ENCODE peak calls at places on chromosome 7, in five cellular contexts. V is neuronal stem cell, F is IMR-90, T is trophoblast cell, H is mesendoderm. E is an unnamed sample.

GRCh38 chr7:64885520-64886240 is 17.4 kb upstream of the ZNF273 start:
- DNase-seq in H (no peak), F (no peak), V (no peak), T (no peak), E (peak)

GRCh38 chr7:128791121-128791967 is 424 bp upstream of the CCDC136 start:
- DNase-seq in V (peak), T (peak), H (peak), F (peak), E (peak)

GRCh38 chr7:149261829-149262617 is at the start of gene ZNF783:
- DNase-seq in H (peak), T (peak), F (peak), V (peak), E (peak)

GRCh38 chr7:37205451-37205850 is 243.2 kb downstream of the ELMO1 start:
- DNase-seq in V (no peak), T (no peak), F (no peak), H (no peak), E (no peak)

GRCh38 chr7:138304071-138304320 is 156.1 kb upstream of the TRIM24 start:
- DNase-seq in H (peak), F (no peak), V (no peak), T (peak), E (no peak)

GRCh38 chr7:81062747-81063146 is 143.9 kb upstream of the SEMA3C start:
- DNase-seq in V (no peak), H (no peak), F (no peak), T (no peak), E (no peak)

GRCh38 chr7:106003525-106004064 is 40.5 kb downstream of the CDHR3 start:
- DNase-seq in T (no peak), F (no peak), V (no peak), H (no peak), E (no peak)

GRCh38 chr7:95046494-95047240 is 139.3 kb downstream of the PPP1R9A start:
- DNase-seq in H (no peak), T (no peak), F (no peak), V (no peak), E (no peak)

GRCh38 chr7:22872087-22872807 is 49.6 kb upstream of the TOMM7 start:
- DNase-seq in F (no peak), V (no peak), H (no peak), T (no peak), E (no peak)

GRCh38 chr7:159102681-159103381 is 41.8 kb downstream of the VIPR2 start:
- DNase-seq in H (no peak), V (no peak), T (no peak), F (no peak), E (no peak)

GRCh38 chr7:149856583-149856982 is 17.2 kb upstream of the ATP6V0E2 start:
- DNase-seq in V (no peak), H (no peak), F (no peak), T (no peak), E (no peak)

GRCh38 chr7:90728568-90728967 is 132.4 kb downstream of the CDK14 start:
- DNase-seq in V (no peak), H (no peak), T (no peak), F (no peak), E (no peak)

GRCh38 chr7:149830997-149831729 is 7.0 kb upstream of the ZNF862 start:
- DNase-seq in V (no peak), H (no peak), T (no peak), F (no peak), E (no peak)

GRCh38 chr7:30931927-30932540 is 20.4 kb downstream of the AQP1 start:
- DNase-seq in V (no peak), F (no peak), H (no peak), T (peak), E (no peak)

GRCh38 chr7:128867842-128868623 is 5.4 kb downstream of the ATP6V1F start:
- DNase-seq in F (peak), H (peak), T (no peak), V (no peak), E (peak)

GRCh38 chr7:35032166-35032565 is 5.1 kb downstream of the DPY19L1 start:
- DNase-seq in H (no peak), F (no peak), V (no peak), T (no peak), E (no peak)

GRCh38 chr7:45563401-45563800 is 10.8 kb upstream of the ADCY1 start:
- DNase-seq in T (no peak), H (no peak), V (no peak), F (no peak), E (no peak)

GRCh38 chr7:32427769-32428291 is 62.4 kb downstream of the LSM5 start:
- DNase-seq in V (peak), H (peak), F (peak), T (peak), E (peak)

GRCh38 chr7:121395494-121395960 is 581 bp downstream of the FAM3C start:
- DNase-seq in H (peak), T (peak), V (no peak), F (peak), E (peak)

GRCh38 chr7:27116019-27116411 is 13.5 kb upstream of the HOXA2 start:
- DNase-seq in V (no peak), F (peak), H (no peak), T (no peak), E (no peak)

GRCh38 chr7:41147651-41148360 is 555.1 kb downstream of the INHBA start:
- DNase-seq in H (no peak), V (no peak), F (no peak), T (no peak), E (no peak)

GRCh38 chr7:129213828-129214227 is 11.0 kb upstream of the AHCYL2 start:
- DNase-seq in F (no peak), V (no peak), T (peak), H (peak), E (peak)

GRCh38 chr7:77258014-77258413 is 58.4 kb upstream of the FGL2 start:
- DNase-seq in F (peak), T (no peak), H (no peak), V (no peak), E (no peak)

GRCh38 chr7:6385110-6385792 is 62.5 kb downstream of the DAGLB start:
- DNase-seq in H (peak), V (no peak), F (peak), T (peak), E (no peak)

GRCh38 chr7:104956753-104957450 is 57.1 kb upstream of the KMT2E start:
- DNase-seq in F (peak), H (no peak), V (no peak), T (no peak), E (no peak)
- H4K8ac ChIP-seq in F (no peak), H (no peak), V (no peak), T (no peak), E (no peak)

DNA sequence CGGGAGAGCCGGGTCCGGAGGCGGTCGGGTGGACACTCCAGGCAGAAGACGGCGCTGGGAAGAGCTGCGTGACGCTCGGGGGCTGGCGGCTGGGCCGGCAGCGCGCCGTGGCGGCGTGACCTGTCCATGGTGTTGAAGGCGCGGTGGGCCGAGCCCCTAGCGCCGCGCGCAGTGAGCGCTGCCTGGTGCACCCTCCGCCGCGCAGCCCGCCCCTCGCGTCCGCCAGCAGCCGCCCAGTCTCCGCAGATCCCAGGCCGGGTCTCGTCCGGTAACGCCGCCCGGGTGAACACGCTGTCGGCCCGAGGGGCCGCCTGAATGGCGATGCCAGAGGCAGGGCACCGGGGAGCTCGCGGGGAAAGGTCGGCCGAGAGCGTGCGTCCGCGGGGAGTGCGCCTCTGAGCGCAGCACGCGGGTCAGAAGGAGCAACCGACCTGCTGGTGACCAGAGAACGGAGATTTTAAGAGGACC is 657 bp upstream of the TMEM178B start:
- DNase-seq in V (peak), T (peak), H (peak), F (peak), E (no peak)
- H4K8ac ChIP-seq in V (no peak), T (no peak), H (no peak), F (no peak), E (no peak)

GRCh38 chr7:685540-685939 is 41.0 kb upstream of the DNAAF5 start:
- DNase-seq in F (no peak), T (no peak), V (no peak), H (no peak), E (no peak)

GRCh38 chr7:684416-684815 is 42.1 kb upstream of the DNAAF5 start:
- DNase-seq in T (no peak), V (no peak), H (no peak), F (no peak), E (no peak)

GRCh38 chr7:682810-683209 is 43.7 kb upstream of the DNAAF5 start:
- DNase-seq in T (no peak), V (no peak), F (no peak), H (no peak), E (no peak)

GRCh38 chr7:681551-682307 is 44.8 kb upstream of the DNAAF5 start:
- DNase-seq in F (no peak), T (no peak), H (no peak), V (no peak), E (no peak)

DNA sequence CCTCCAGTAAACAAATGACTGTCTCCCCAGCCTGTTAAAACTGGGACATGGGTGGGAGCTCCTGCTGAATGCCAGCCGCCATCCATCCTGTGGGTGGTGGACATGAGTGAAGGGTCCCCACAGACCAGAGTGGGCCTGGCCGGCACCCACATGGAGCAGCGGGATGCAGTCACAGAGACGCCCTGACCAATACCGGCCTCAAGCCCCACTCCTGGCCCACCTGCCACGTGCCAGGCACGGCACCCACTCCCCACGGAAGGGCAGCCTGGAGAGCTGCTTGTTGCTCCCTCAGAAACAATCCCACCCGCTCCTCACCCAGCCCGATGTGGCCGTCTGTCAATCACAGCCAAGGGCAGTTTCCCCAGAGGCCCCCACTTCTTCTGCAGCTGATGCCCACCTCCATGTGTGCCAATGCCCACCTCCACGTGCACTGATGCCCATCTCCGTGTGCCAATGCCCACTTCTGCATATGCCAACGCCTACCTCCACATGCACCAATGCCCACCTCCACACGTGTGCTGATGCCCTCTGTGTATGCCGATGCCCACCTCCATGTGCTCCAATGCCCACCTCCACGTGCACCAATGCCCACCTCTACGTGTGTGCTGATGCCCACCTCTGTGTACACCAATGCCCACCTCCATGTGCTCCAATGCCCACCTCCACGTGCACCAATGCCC is 42.8 kb upstream of the DNAAF5 start:
- DNase-seq in V (no peak), H (no peak), T (no peak), F (no peak), E (no peak)
- H4K8ac ChIP-seq in V (no peak), H (no peak), T (no peak), F (no peak), E (no peak)

GRCh38 chr7:12212051-12212485 is 974 bp downstream of the TMEM106B start:
- DNase-seq in T (no peak), H (peak), V (no peak), F (no peak), E (no peak)
- H4K8ac ChIP-seq in T (no peak), H (no peak), V (no peak), F (peak), E (no peak)

DNA sequence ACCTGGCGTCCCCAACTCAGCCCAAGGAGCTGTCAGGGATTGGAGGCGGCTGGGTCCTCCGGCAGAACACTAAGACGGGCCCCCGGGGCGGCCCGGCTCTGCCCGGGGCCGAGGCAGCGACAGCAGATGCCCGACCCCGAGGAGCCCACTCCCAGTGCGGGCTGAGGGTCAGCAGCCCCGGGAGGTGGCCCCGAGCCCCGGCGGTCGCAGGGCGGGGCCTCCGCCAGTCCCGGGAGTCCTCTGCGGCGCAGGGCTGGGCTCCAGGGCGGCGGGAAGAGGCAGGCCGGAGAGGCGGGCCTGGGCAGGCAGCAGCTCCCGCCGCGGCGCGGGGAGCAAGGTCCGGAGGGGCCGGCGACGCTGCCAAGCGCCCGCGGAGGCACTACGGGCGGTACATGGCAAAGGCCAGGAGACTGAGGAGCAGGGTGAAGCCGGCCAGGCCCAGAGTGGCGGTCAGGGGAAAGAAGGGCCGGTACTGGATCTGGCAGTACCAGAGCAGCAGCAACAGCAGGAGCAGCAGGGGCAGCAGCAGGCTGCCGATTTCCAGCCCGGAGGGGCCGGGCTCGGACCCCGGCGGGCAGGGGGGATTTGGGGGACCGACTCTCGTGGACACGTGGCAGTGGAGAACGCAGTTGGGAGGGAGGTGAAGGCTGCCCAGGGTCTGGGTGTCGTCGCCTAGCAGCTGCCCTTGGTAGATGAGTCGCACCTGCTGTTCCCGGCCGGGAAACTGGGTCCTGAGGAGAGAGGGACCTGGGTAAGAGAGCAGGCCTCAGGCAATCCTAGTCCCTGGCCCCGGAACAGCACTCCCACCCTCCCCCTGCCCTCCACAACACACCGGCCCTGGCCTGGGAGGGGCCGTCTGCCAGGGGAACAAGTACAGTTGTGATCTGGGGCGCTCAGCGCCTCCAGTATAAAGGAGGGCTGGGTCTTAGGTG is 827 bp upstream of the FASTK start:
- DNase-seq in F (no peak), H (peak), V (no peak), T (no peak), E (no peak)
- H4K8ac ChIP-seq in F (peak), H (no peak), V (no peak), T (peak), E (no peak)

DNA sequence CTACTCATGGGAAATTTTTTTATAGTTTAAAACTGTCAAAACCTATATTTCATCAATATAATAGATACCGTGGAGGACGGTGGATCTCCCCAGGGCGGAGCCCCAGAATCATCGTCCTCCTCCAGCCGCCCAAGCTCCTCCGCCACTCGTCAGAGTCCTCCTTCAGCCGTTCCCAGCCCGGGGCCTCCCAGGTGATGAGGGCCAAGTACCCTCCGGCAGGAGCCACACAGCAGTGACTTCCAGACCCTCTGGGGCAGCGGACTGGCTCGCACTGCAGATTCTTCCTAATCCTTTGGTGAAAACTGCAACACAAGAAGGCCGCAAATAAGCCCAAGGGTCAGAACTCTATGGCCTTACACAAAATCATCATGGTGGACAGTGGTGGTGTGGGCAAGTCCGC is 26.8 kb upstream of the ABCB5 start:
- DNase-seq in H (no peak), V (no peak), T (no peak), F (no peak), E (no peak)
- H4K8ac ChIP-seq in H (no peak), V (no peak), T (no peak), F (no peak), E (no peak)

DNA sequence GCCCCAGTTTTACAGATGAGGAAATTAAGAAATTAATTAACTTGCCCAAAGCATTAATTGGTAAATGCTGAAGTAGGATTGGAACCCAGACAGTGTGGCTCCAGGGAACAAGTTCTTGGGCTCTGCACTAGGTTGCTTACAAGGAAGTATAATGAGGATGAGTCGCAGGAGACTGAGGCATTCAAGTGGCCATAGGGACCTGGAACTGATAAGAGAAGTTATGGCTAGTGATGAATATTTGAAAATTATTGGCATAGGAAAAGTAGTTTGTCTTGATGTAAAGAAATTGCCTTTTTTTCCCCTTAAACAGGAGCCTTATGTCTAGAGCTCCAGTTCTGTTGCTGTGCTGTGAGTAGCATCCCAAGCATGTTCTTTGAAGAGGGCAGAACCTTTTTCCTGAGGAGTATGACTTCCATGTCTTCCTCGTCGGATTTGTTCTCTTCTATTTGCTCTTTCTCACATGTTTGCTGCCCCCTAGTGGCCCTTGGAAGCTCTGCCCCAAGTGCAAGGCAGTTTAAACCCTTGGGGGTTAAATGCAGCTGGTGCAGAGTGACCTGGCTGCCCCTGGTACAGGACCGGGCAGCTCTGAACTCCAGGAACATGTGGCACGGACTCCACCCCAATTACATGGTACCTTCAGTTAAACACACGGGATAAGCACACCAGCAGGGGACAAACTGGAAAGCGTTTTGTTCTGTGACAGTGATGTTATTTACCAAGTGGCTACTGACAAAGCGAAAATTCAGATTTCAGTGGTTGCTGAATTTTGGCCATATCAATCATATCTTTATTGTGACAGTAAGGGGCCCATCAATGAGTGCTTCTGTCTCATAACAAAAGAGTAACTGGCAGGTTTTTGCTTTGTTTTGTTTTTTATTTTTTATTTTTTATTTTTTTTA is 148.8 kb downstream of the HECW1 start:
- DNase-seq in V (peak), T (peak), F (peak), H (peak), E (peak)
- H4K8ac ChIP-seq in V (no peak), T (no peak), F (no peak), H (no peak), E (no peak)

DNA sequence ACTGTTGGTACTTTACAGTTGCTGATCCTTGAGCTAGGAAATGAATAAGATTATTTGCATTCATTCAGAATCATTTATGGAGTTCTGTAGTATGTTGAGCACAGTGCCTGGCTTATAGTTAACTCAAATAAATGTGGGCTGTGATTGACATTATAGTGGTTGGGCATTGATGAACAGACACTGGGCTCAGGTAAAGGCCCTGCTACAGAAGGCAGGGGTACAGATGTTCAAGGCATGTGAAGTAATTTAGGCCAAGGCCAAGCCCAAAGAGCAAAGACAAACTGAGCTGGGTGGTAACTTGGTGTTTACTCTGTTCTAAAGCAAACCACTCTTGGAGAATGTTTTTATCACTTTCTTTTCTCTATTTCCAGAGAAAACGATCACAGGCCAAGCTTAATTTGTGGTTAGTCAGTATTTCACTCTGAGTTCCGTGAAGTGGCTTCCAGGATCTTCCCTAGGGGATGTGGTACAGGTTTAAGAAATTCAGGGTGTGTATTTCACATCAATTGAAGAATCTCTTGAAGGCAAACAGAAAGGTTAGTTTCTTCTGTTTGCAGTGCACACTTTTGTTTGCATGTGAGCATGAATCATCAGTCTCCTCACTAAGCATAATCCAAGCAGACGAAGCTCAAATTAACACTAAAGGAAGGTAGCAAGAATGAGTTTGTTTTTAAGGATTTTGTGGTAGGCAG is 113.9 kb upstream of the PRR15 start:
- DNase-seq in T (no peak), V (no peak), F (no peak), H (no peak), E (no peak)
- H4K8ac ChIP-seq in T (no peak), V (no peak), F (no peak), H (no peak), E (no peak)

GRCh38 chr7:130985361-130985760 is 251.4 kb upstream of the KLF14 start:
- DNase-seq in F (no peak), T (no peak), V (no peak), H (no peak), E (no peak)
- H4K8ac ChIP-seq in F (no peak), T (no peak), V (no peak), H (no peak), E (no peak)

DNA sequence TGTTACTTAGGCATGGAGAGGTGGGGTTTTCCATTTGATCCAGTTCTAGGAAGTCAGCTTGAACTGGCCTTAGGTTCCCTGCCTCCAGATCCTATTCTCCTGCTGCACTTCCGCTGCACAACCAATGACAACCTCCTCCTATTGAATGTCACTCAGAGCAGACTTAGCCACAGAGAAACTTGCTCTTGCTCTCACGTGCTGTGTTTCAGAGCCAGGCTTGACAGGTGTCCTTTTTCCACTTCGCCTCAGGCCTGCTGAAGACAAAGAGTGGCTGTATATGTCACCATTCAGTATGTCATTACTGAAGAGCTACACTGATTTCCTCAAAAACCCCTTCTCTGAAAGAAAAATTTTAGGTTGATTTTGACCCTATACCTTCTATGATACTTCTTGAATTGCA is 115.4 kb upstream of the ETV1 start:
- DNase-seq in T (no peak), F (no peak), V (no peak), H (no peak), E (no peak)
- H4K8ac ChIP-seq in T (no peak), F (no peak), V (no peak), H (no peak), E (no peak)

E was measured in H9.